ENCODE peak calls at places on chromosomes 12 and 14, in nine cellular contexts. One of them, this sample, is unnamed.

GRCh38 chr12:39872425-39872824 is 233.5 kb downstream of the SLC2A13 start:
- DNase-seq in ELF-1: no peak
- DNase-seq in SW 1271: no peak
- DNase-seq in ACHN: no peak
- DNase-seq in NCI-H460: no peak
- DNase-seq in T follicular helper cell: no peak
- DNase-seq in stimulated activated CD4-positive, alpha-beta T cell treated with anti-CD3 and anti-CD28 coated beads, Interleukin-2, amount 100 ng/mL, for 4 hours: no peak
- DNase-seq in cardiac septum: no peak
- DNase-seq in spleen: no peak
- DNase-seq in this sample: no peak

GRCh38 chr14:99936056-99936455 is 129.2 kb upstream of the EVL start:
- DNase-seq in ELF-1: no peak
- DNase-seq in SW 1271: no peak
- DNase-seq in ACHN: no peak
- DNase-seq in NCI-H460: no peak
- DNase-seq in T follicular helper cell: no peak
- DNase-seq in stimulated activated CD4-positive, alpha-beta T cell treated with anti-CD3 and anti-CD28 coated beads, Interleukin-2, amount 100 ng/mL, for 4 hours: no peak
- DNase-seq in cardiac septum: no peak
- DNase-seq in spleen: no peak
- DNase-seq in this sample: no peak

GRCh38 chr12:130838284-130838950 is 633 bp downstream of the STX2 start:
- DNase-seq in ELF-1: no peak
- DNase-seq in SW 1271: peak
- DNase-seq in ACHN: peak
- DNase-seq in NCI-H460: no peak
- DNase-seq in T follicular helper cell: no peak
- DNase-seq in stimulated activated CD4-positive, alpha-beta T cell treated with anti-CD3 and anti-CD28 coated beads, Interleukin-2, amount 100 ng/mL, for 4 hours: no peak
- DNase-seq in cardiac septum: peak
- DNase-seq in spleen: no peak
- DNase-seq in this sample: no peak

GRCh38 chr14:27184371-27184901 is 586.6 kb upstream of the NOVA1 start:
- DNase-seq in ELF-1: no peak
- DNase-seq in SW 1271: no peak
- DNase-seq in ACHN: no peak
- DNase-seq in NCI-H460: peak
- DNase-seq in T follicular helper cell: no peak
- DNase-seq in stimulated activated CD4-positive, alpha-beta T cell treated with anti-CD3 and anti-CD28 coated beads, Interleukin-2, amount 100 ng/mL, for 4 hours: no peak
- DNase-seq in cardiac septum: no peak
- DNase-seq in spleen: no peak
- DNase-seq in this sample: no peak

GRCh38 chr12:132285991-132286681 is 43.3 kb downstream of the GALNT9 start:
- DNase-seq in ELF-1: no peak
- DNase-seq in SW 1271: peak
- DNase-seq in ACHN: peak
- DNase-seq in NCI-H460: peak
- DNase-seq in T follicular helper cell: no peak
- DNase-seq in stimulated activated CD4-positive, alpha-beta T cell treated with anti-CD3 and anti-CD28 coated beads, Interleukin-2, amount 100 ng/mL, for 4 hours: no peak
- DNase-seq in cardiac septum: no peak
- DNase-seq in spleen: no peak
- DNase-seq in this sample: no peak

GRCh38 chr12:115305275-115305674 is 621.3 kb upstream of the TBX3 start:
- DNase-seq in ELF-1: peak
- DNase-seq in SW 1271: no peak
- DNase-seq in ACHN: no peak
- DNase-seq in NCI-H460: no peak
- DNase-seq in T follicular helper cell: no peak
- DNase-seq in stimulated activated CD4-positive, alpha-beta T cell treated with anti-CD3 and anti-CD28 coated beads, Interleukin-2, amount 100 ng/mL, for 4 hours: no peak
- DNase-seq in cardiac septum: no peak
- DNase-seq in spleen: no peak
- DNase-seq in this sample: no peak

GRCh38 chr14:44699391-44699790 is 192.3 kb upstream of the FSCB start:
- DNase-seq in ELF-1: no peak
- DNase-seq in SW 1271: no peak
- DNase-seq in ACHN: no peak
- DNase-seq in NCI-H460: no peak
- DNase-seq in T follicular helper cell: no peak
- DNase-seq in stimulated activated CD4-positive, alpha-beta T cell treated with anti-CD3 and anti-CD28 coated beads, Interleukin-2, amount 100 ng/mL, for 4 hours: no peak
- DNase-seq in cardiac septum: no peak
- DNase-seq in spleen: no peak
- DNase-seq in this sample: no peak

GRCh38 chr12:122823429-122823828 is 11.8 kb upstream of the HIP1R start:
- DNase-seq in ELF-1: no peak
- DNase-seq in SW 1271: no peak
- DNase-seq in ACHN: no peak
- DNase-seq in NCI-H460: no peak
- DNase-seq in T follicular helper cell: no peak
- DNase-seq in stimulated activated CD4-positive, alpha-beta T cell treated with anti-CD3 and anti-CD28 coated beads, Interleukin-2, amount 100 ng/mL, for 4 hours: no peak
- DNase-seq in cardiac septum: no peak
- DNase-seq in spleen: no peak
- DNase-seq in this sample: no peak

GRCh38 chr12:112130461-112130998 is 5.2 kb downstream of the TRAFD1 start:
- DNase-seq in ELF-1: no peak
- DNase-seq in SW 1271: no peak
- DNase-seq in ACHN: peak
- DNase-seq in NCI-H460: no peak
- DNase-seq in T follicular helper cell: no peak
- DNase-seq in stimulated activated CD4-positive, alpha-beta T cell treated with anti-CD3 and anti-CD28 coated beads, Interleukin-2, amount 100 ng/mL, for 4 hours: no peak
- DNase-seq in cardiac septum: no peak
- DNase-seq in spleen: no peak
- DNase-seq in this sample: no peak

GRCh38 chr14:52351561-52352491 is 37.7 kb downstream of the PTGER2 start:
- DNase-seq in ELF-1: no peak
- DNase-seq in SW 1271: no peak
- DNase-seq in ACHN: peak
- DNase-seq in NCI-H460: no peak
- DNase-seq in T follicular helper cell: no peak
- DNase-seq in stimulated activated CD4-positive, alpha-beta T cell treated with anti-CD3 and anti-CD28 coated beads, Interleukin-2, amount 100 ng/mL, for 4 hours: no peak
- DNase-seq in cardiac septum: no peak
- DNase-seq in spleen: no peak
- DNase-seq in this sample: peak

GRCh38 chr12:6192604-6193380 is 7.4 kb upstream of the CD9 start:
- DNase-seq in ELF-1: no peak
- DNase-seq in SW 1271: no peak
- DNase-seq in ACHN: no peak
- DNase-seq in NCI-H460: no peak
- DNase-seq in T follicular helper cell: no peak
- DNase-seq in stimulated activated CD4-positive, alpha-beta T cell treated with anti-CD3 and anti-CD28 coated beads, Interleukin-2, amount 100 ng/mL, for 4 hours: no peak
- DNase-seq in cardiac septum: no peak
- DNase-seq in spleen: no peak
- DNase-seq in this sample: no peak

GRCh38 chr14:66507181-66507721 is 696 bp upstream of the GPHN start:
- DNase-seq in ELF-1: no peak
- DNase-seq in SW 1271: peak
- DNase-seq in ACHN: no peak
- DNase-seq in NCI-H460: no peak
- DNase-seq in T follicular helper cell: no peak
- DNase-seq in stimulated activated CD4-positive, alpha-beta T cell treated with anti-CD3 and anti-CD28 coated beads, Interleukin-2, amount 100 ng/mL, for 4 hours: no peak
- DNase-seq in cardiac septum: no peak
- DNase-seq in spleen: no peak
- DNase-seq in this sample: no peak

GRCh38 chr14:100305446-100306255 is 593 bp downstream of the SLC25A29 start:
- DNase-seq in ELF-1: no peak
- DNase-seq in SW 1271: no peak
- DNase-seq in ACHN: peak
- DNase-seq in NCI-H460: no peak
- DNase-seq in T follicular helper cell: peak
- DNase-seq in stimulated activated CD4-positive, alpha-beta T cell treated with anti-CD3 and anti-CD28 coated beads, Interleukin-2, amount 100 ng/mL, for 4 hours: peak
- DNase-seq in cardiac septum: no peak
- DNase-seq in spleen: peak
- DNase-seq in this sample: no peak

GRCh38 chr14:20657216-20658211 is 16.0 kb upstream of the OR6S1 start:
- DNase-seq in ELF-1: peak
- DNase-seq in SW 1271: peak
- DNase-seq in ACHN: no peak
- DNase-seq in NCI-H460: no peak
- DNase-seq in T follicular helper cell: no peak
- DNase-seq in stimulated activated CD4-positive, alpha-beta T cell treated with anti-CD3 and anti-CD28 coated beads, Interleukin-2, amount 100 ng/mL, for 4 hours: no peak
- DNase-seq in cardiac septum: no peak
- DNase-seq in spleen: peak
- DNase-seq in this sample: no peak

GRCh38 chr12:110312581-110313360 is 31.7 kb downstream of the ATP2A2 start:
- DNase-seq in ELF-1: no peak
- DNase-seq in SW 1271: peak
- DNase-seq in ACHN: peak
- DNase-seq in NCI-H460: no peak
- DNase-seq in T follicular helper cell: no peak
- DNase-seq in stimulated activated CD4-positive, alpha-beta T cell treated with anti-CD3 and anti-CD28 coated beads, Interleukin-2, amount 100 ng/mL, for 4 hours: no peak
- DNase-seq in cardiac septum: no peak
- DNase-seq in spleen: no peak
- DNase-seq in this sample: no peak

GRCh38 chr12:61667676-61668075 is 592.5 kb upstream of the USP15 start:
- DNase-seq in ELF-1: no peak
- DNase-seq in SW 1271: no peak
- DNase-seq in ACHN: no peak
- DNase-seq in NCI-H460: no peak
- DNase-seq in T follicular helper cell: no peak
- DNase-seq in stimulated activated CD4-positive, alpha-beta T cell treated with anti-CD3 and anti-CD28 coated beads, Interleukin-2, amount 100 ng/mL, for 4 hours: no peak
- DNase-seq in cardiac septum: no peak
- DNase-seq in spleen: no peak
- DNase-seq in this sample: no peak

GRCh38 chr12:14058717-14059116 is 77.3 kb upstream of the GRIN2B start:
- DNase-seq in ELF-1: no peak
- DNase-seq in SW 1271: no peak
- DNase-seq in ACHN: no peak
- DNase-seq in NCI-H460: no peak
- DNase-seq in T follicular helper cell: no peak
- DNase-seq in stimulated activated CD4-positive, alpha-beta T cell treated with anti-CD3 and anti-CD28 coated beads, Interleukin-2, amount 100 ng/mL, for 4 hours: no peak
- DNase-seq in cardiac septum: no peak
- DNase-seq in spleen: no peak
- DNase-seq in this sample: no peak

GRCh38 chr12:116583284-116583683 is 24.1 kb downstream of the MAP1LC3B2 start:
- DNase-seq in ELF-1: no peak
- DNase-seq in SW 1271: no peak
- DNase-seq in ACHN: no peak
- DNase-seq in NCI-H460: no peak
- DNase-seq in T follicular helper cell: no peak
- DNase-seq in stimulated activated CD4-positive, alpha-beta T cell treated with anti-CD3 and anti-CD28 coated beads, Interleukin-2, amount 100 ng/mL, for 4 hours: no peak
- DNase-seq in cardiac septum: no peak
- DNase-seq in spleen: no peak
- DNase-seq in this sample: no peak

GRCh38 chr14:90740946-90741681 is 75.1 kb downstream of the TTC7B start:
- DNase-seq in ELF-1: no peak
- DNase-seq in SW 1271: no peak
- DNase-seq in ACHN: no peak
- DNase-seq in NCI-H460: no peak
- DNase-seq in T follicular helper cell: no peak
- DNase-seq in stimulated activated CD4-positive, alpha-beta T cell treated with anti-CD3 and anti-CD28 coated beads, Interleukin-2, amount 100 ng/mL, for 4 hours: no peak
- DNase-seq in cardiac septum: no peak
- DNase-seq in spleen: no peak
- DNase-seq in this sample: no peak

GRCh38 chr12:121673013-121673441 is 3.6 kb upstream of the MORN3 start:
- DNase-seq in ELF-1: peak
- DNase-seq in SW 1271: no peak
- DNase-seq in ACHN: no peak
- DNase-seq in NCI-H460: no peak
- DNase-seq in T follicular helper cell: no peak
- DNase-seq in stimulated activated CD4-positive, alpha-beta T cell treated with anti-CD3 and anti-CD28 coated beads, Interleukin-2, amount 100 ng/mL, for 4 hours: no peak
- DNase-seq in cardiac septum: no peak
- DNase-seq in spleen: no peak
- DNase-seq in this sample: no peak

GRCh38 chr14:65915125-65915524 is 502.6 kb downstream of the FUT8 start:
- DNase-seq in ELF-1: no peak
- DNase-seq in SW 1271: no peak
- DNase-seq in ACHN: no peak
- DNase-seq in NCI-H460: no peak
- DNase-seq in T follicular helper cell: no peak
- DNase-seq in stimulated activated CD4-positive, alpha-beta T cell treated with anti-CD3 and anti-CD28 coated beads, Interleukin-2, amount 100 ng/mL, for 4 hours: no peak
- DNase-seq in cardiac septum: no peak
- DNase-seq in spleen: no peak
- DNase-seq in this sample: no peak

GRCh38 chr12:94377599-94377998 is 82.1 kb downstream of the CEP83 start:
- DNase-seq in ELF-1: no peak
- DNase-seq in SW 1271: no peak
- DNase-seq in ACHN: no peak
- DNase-seq in NCI-H460: no peak
- DNase-seq in T follicular helper cell: no peak
- DNase-seq in stimulated activated CD4-positive, alpha-beta T cell treated with anti-CD3 and anti-CD28 coated beads, Interleukin-2, amount 100 ng/mL, for 4 hours: no peak
- DNase-seq in cardiac septum: no peak
- DNase-seq in spleen: no peak
- DNase-seq in this sample: no peak

GRCh38 chr12:5248230-5248629 is 183.7 kb upstream of the NTF3 start:
- DNase-seq in ELF-1: no peak
- DNase-seq in SW 1271: no peak
- DNase-seq in ACHN: no peak
- DNase-seq in NCI-H460: no peak
- DNase-seq in T follicular helper cell: no peak
- DNase-seq in stimulated activated CD4-positive, alpha-beta T cell treated with anti-CD3 and anti-CD28 coated beads, Interleukin-2, amount 100 ng/mL, for 4 hours: no peak
- DNase-seq in cardiac septum: no peak
- DNase-seq in spleen: no peak
- DNase-seq in this sample: no peak

GRCh38 chr12:2609020-2609419 is 185.8 kb upstream of the FKBP4 start:
- DNase-seq in ELF-1: no peak
- DNase-seq in SW 1271: no peak
- DNase-seq in ACHN: no peak
- DNase-seq in NCI-H460: no peak
- DNase-seq in T follicular helper cell: no peak
- DNase-seq in stimulated activated CD4-positive, alpha-beta T cell treated with anti-CD3 and anti-CD28 coated beads, Interleukin-2, amount 100 ng/mL, for 4 hours: no peak
- DNase-seq in cardiac septum: no peak
- DNase-seq in spleen: no peak
- DNase-seq in this sample: no peak

GRCh38 chr14:86501611-86502010 is 971.7 kb downstream of the FLRT2 start:
- DNase-seq in ELF-1: no peak
- DNase-seq in SW 1271: no peak
- DNase-seq in ACHN: no peak
- DNase-seq in NCI-H460: no peak
- DNase-seq in T follicular helper cell: no peak
- DNase-seq in stimulated activated CD4-positive, alpha-beta T cell treated with anti-CD3 and anti-CD28 coated beads, Interleukin-2, amount 100 ng/mL, for 4 hours: no peak
- DNase-seq in cardiac septum: no peak
- DNase-seq in spleen: no peak
- DNase-seq in this sample: no peak

GRCh38 chr14:90523544-90523943 is 126.7 kb downstream of the CALM1 start:
- DNase-seq in ELF-1: no peak
- DNase-seq in SW 1271: peak
- DNase-seq in ACHN: peak
- DNase-seq in NCI-H460: no peak
- DNase-seq in T follicular helper cell: no peak
- DNase-seq in stimulated activated CD4-positive, alpha-beta T cell treated with anti-CD3 and anti-CD28 coated beads, Interleukin-2, amount 100 ng/mL, for 4 hours: no peak
- DNase-seq in cardiac septum: no peak
- DNase-seq in spleen: no peak
- DNase-seq in this sample: no peak

GRCh38 chr14:76456200-76456599 is 80.3 kb downstream of the ESRRB start:
- DNase-seq in ELF-1: peak
- DNase-seq in SW 1271: peak
- DNase-seq in ACHN: peak
- DNase-seq in NCI-H460: peak
- DNase-seq in T follicular helper cell: no peak
- DNase-seq in stimulated activated CD4-positive, alpha-beta T cell treated with anti-CD3 and anti-CD28 coated beads, Interleukin-2, amount 100 ng/mL, for 4 hours: no peak
- DNase-seq in cardiac septum: no peak
- DNase-seq in spleen: no peak
- DNase-seq in this sample: no peak

GRCh38 chr12:50597200-50598195 is 92.7 kb downstream of the DIP2B start:
- DNase-seq in ELF-1: no peak
- DNase-seq in SW 1271: peak
- DNase-seq in ACHN: peak
- DNase-seq in NCI-H460: peak
- DNase-seq in T follicular helper cell: peak
- DNase-seq in stimulated activated CD4-positive, alpha-beta T cell treated with anti-CD3 and anti-CD28 coated beads, Interleukin-2, amount 100 ng/mL, for 4 hours: peak
- DNase-seq in cardiac septum: no peak
- DNase-seq in spleen: no peak
- DNase-seq in this sample: no peak

GRCh38 chr12:2924019-2924418 is 33.3 kb downstream of the TULP3 start:
- DNase-seq in ELF-1: no peak
- DNase-seq in SW 1271: no peak
- DNase-seq in ACHN: no peak
- DNase-seq in NCI-H460: no peak
- DNase-seq in T follicular helper cell: no peak
- DNase-seq in stimulated activated CD4-positive, alpha-beta T cell treated with anti-CD3 and anti-CD28 coated beads, Interleukin-2, amount 100 ng/mL, for 4 hours: no peak
- DNase-seq in cardiac septum: no peak
- DNase-seq in spleen: no peak
- DNase-seq in this sample: no peak

GRCh38 chr14:22886500-22887259 is 3.7 kb downstream of the REM2 start:
- DNase-seq in ELF-1: peak
- DNase-seq in SW 1271: peak
- DNase-seq in ACHN: peak
- DNase-seq in NCI-H460: no peak
- DNase-seq in T follicular helper cell: peak
- DNase-seq in stimulated activated CD4-positive, alpha-beta T cell treated with anti-CD3 and anti-CD28 coated beads, Interleukin-2, amount 100 ng/mL, for 4 hours: peak
- DNase-seq in cardiac septum: peak
- DNase-seq in spleen: peak
- DNase-seq in this sample: peak

GRCh38 chr14:78157855-78158436 is 12.2 kb upstream of the NRXN3 start:
- DNase-seq in ELF-1: peak
- DNase-seq in SW 1271: no peak
- DNase-seq in ACHN: peak
- DNase-seq in NCI-H460: peak
- DNase-seq in T follicular helper cell: no peak
- DNase-seq in stimulated activated CD4-positive, alpha-beta T cell treated with anti-CD3 and anti-CD28 coated beads, Interleukin-2, amount 100 ng/mL, for 4 hours: no peak
- DNase-seq in cardiac septum: no peak
- DNase-seq in spleen: no peak
- DNase-seq in this sample: no peak

This sample was measured in central memory CD8-positive, alpha-beta T cell.